ENCODE peak calls at places on chromosomes 3 and 15, in four cellular contexts. A is stimulated activated CD4-positive, alpha-beta T cell treated with anti-CD3 and anti-CD28 coated beads, Interleukin-1b, Interleukin-23, amount 100 ng/mL, for 24 hours; H is NCI-H2107; G is effector CD8-positive, alpha-beta T cell. T is an unnamed sample.
A peak's percentile ranks its signal among the peaks of the same experiment; 100 is the strongest.

GRCh38 chr3:23960649-23961048 is 15.6 kb downstream of the NR1D2 start:
- DNase-seq in G (no peak), H (no peak), A (no peak), T (no peak)

GRCh38 chr15:58568157-58568571 is 136.4 kb downstream of the LIPC start:
- DNase-seq in H (no peak), G (no peak), A (no peak), T (no peak)

GRCh38 chr3:126300761-126301481 is 56.3 kb downstream of the KLF15 start:
- DNase-seq in H (no peak), A (no peak), G (no peak), T (no peak)

GRCh38 chr15:85063088-85063487 is 81.4 kb downstream of the PDE8A start:
- DNase-seq in H (no peak), A (no peak), G (no peak), T (no peak)

GRCh38 chr3:77025476-77025875 is 14.4 kb upstream of the ROBO2 start:
- DNase-seq in G (no peak), H (no peak), A (no peak), T (no peak)

GRCh38 chr3:45078910-45079522 is 52.9 kb downstream of the CLEC3B start:
- DNase-seq in G (no peak), H (no peak), A (no peak), T (no peak)

GRCh38 chr3:83902842-83903241 is 1055.9 kb upstream of the CADM2 start:
- DNase-seq in A (no peak), H (no peak), G (no peak), T (no peak)

GRCh38 chr3:41212088-41212487 is 12.8 kb downstream of the CTNNB1 start:
- DNase-seq in G (no peak), A (no peak), H (no peak), T (no peak)

GRCh38 chr3:40166997-40167396 is 142.5 kb upstream of the EIF1B start:
- DNase-seq in A (no peak), G (no peak), H (no peak), T (no peak)

GRCh38 chr3:105483476-105483875 is 116.8 kb downstream of the ALCAM start:
- DNase-seq in G (no peak), A (no peak), H (no peak), T (no peak)

GRCh38 chr3:24154003-24154695 is 209.1 kb downstream of the NR1D2 start:
- DNase-seq in H (no peak), A (no peak), G (no peak), T (no peak)

GRCh38 chr3:52055537-52056351 is 627 bp downstream of the DUSP7 start:
- DNase-seq in G (peak; percentile 24), A (no peak), H (no peak), T (peak; percentile 17)

GRCh38 chr3:141379250-141379872 is 11.1 kb downstream of the ZBTB38 start:
- DNase-seq in G (no peak), H (no peak), A (no peak), T (no peak)

GRCh38 chr3:661356-661755 is 431.5 kb upstream of the CNTN6 start:
- DNase-seq in G (no peak), H (no peak), A (no peak), T (no peak)

GRCh38 chr15:79595995-79596622 is 164.0 kb downstream of the MINAR1 start:
- DNase-seq in H (peak; percentile 65), A (peak; percentile 9), G (no peak), T (peak; percentile 63)

GRCh38 chr15:50685976-50686467 is 575 bp downstream of the TRPM7 start:
- DNase-seq in H (no peak), G (peak; percentile 67), A (peak; percentile 56), T (peak; percentile 39)

GRCh38 chr3:55471522-55472280 is 15.4 kb downstream of the WNT5A start:
- DNase-seq in H (no peak), A (no peak), G (no peak), T (no peak)

T was measured in NCI-H510A.